ENCODE peak calls at places on chromosomes 1 and 21, in nine cellular contexts. M is tibial nerve, B is left ventricle myocardium inferior, K is neural progenitor cell, N is PC-9, O is mesendoderm, I is hepatocyte, T is IMR-90, X is trophoblast cell. V is an unnamed sample. For H3K4me1, the result is how much of the 10 kb centered on the place peaks cover.

GRCh38 chr1:56255516-56256181 is 323.7 kb downstream of the PLPP3 start:
- DNase-seq in B (peak), N (no peak), O (no peak), T (peak), M (peak), K (no peak), I (peak), X (peak), V (peak)

GRCh38 chr1:38137164-38137563 is 90.6 kb upstream of the POU3F1 start:
- DNase-seq in I (no peak), K (no peak), N (no peak), O (no peak), X (no peak), M (no peak), B (no peak), T (no peak), V (no peak)

GRCh38 chr1:94094466-94095111 is 26.4 kb downstream of the ABCA4 start:
- DNase-seq in K (no peak), O (peak), X (no peak), B (peak), M (peak), N (no peak), I (peak), T (peak), V (peak)

GRCh38 chr1:15997637-15998280 is 6.3 kb upstream of the SRARP start:
- DNase-seq in N (no peak), M (no peak), K (no peak), I (no peak), X (peak), B (no peak), O (no peak), T (no peak), V (no peak)

GRCh38 chr1:162696286-162696862 is 64.1 kb downstream of the DDR2 start:
- DNase-seq in B (peak), K (peak), I (peak), T (peak), O (peak), X (no peak), N (peak), M (peak), V (peak)

GRCh38 chr1:63321788-63322247 is 549 bp upstream of the FOXD3 start:
- DNase-seq in X (no peak), N (no peak), O (peak), I (no peak), M (no peak), T (no peak), B (no peak), K (peak), V (no peak)

GRCh38 chr1:167090289-167090942 is at the start of gene GPA33:
- DNase-seq in B (no peak), M (no peak), T (no peak), K (no peak), I (peak), X (no peak), O (no peak), N (no peak), V (no peak)

GRCh38 chr1:232553809-232554208 is 76.1 kb downstream of the SIPA1L2 start:
- DNase-seq in N (no peak), T (peak), B (no peak), M (no peak), X (no peak), I (no peak), O (no peak), K (no peak), V (no peak)

GRCh38 chr1:7594714-7595295 is 176.3 kb upstream of the VAMP3 start:
- DNase-seq in I (no peak), T (no peak), X (no peak), M (no peak), K (no peak), N (no peak), B (no peak), O (no peak), V (no peak)

GRCh38 chr21:32424674-32425073 is 12.2 kb downstream of the EVA1C start:
- DNase-seq in X (no peak), M (no peak), I (no peak), N (no peak), T (no peak), O (no peak), B (no peak), K (no peak), V (no peak)

GRCh38 chr1:187063271-187063670 is 234.5 kb downstream of the PLA2G4A start:
- DNase-seq in I (no peak), X (no peak), N (no peak), K (no peak), O (no peak), B (no peak), T (no peak), M (no peak), V (no peak)

GRCh38 chr1:59422921-59423575 is 126.2 kb downstream of the FGGY start:
- DNase-seq in X (no peak), N (no peak), M (peak), K (no peak), O (no peak), B (peak), I (peak), T (no peak), V (peak)

GRCh38 chr1:174968750-174969244 is 30.9 kb upstream of the CACYBP start:
- DNase-seq in I (no peak), T (peak), B (no peak), M (no peak), K (no peak), X (peak), O (no peak), N (peak), V (no peak)
- H3K27ac ChIP-seq in I (peak), T (no peak), B (no peak), M (no peak), K (no peak), X (peak), O (no peak), N (peak), V (peak)

GRCh38 chr1:228863776-228864175 is 128.5 kb downstream of the RHOU start:
- DNase-seq in T (no peak), O (no peak), B (no peak), K (no peak), X (no peak), N (no peak), I (no peak), M (no peak), V (no peak)
- H3K4me1 ChIP-seq in T (under half), O (under half), B (under half), K (under half), X (under half), N (under half), I (half or more), M (under half), V (under half)

GRCh38 chr1:67415041-67415440 is 15.2 kb downstream of the SERBP1 start:
- DNase-seq in K (no peak), M (no peak), I (no peak), N (no peak), B (no peak), O (no peak), X (no peak), T (no peak), V (no peak)
- H3K27ac ChIP-seq in K (no peak), M (no peak), I (no peak), N (no peak), B (no peak), O (no peak), X (no peak), T (no peak), V (no peak)

GRCh38 chr1:198622532-198623218 is 16.2 kb upstream of the PTPRC start:
- DNase-seq in N (no peak), I (no peak), X (no peak), K (no peak), M (no peak), O (no peak), T (no peak), B (no peak), V (no peak)

GRCh38 chr1:198623920-198624647 is 14.8 kb upstream of the PTPRC start:
- DNase-seq in O (no peak), N (no peak), T (peak), B (no peak), K (no peak), M (no peak), I (no peak), X (no peak), V (no peak)

GRCh38 chr1:198627436-198628063 is 11.3 kb upstream of the PTPRC start:
- DNase-seq in M (no peak), O (no peak), T (no peak), I (no peak), N (no peak), K (no peak), B (no peak), X (no peak), V (no peak)

GRCh38 chr1:198620951-198621824 is 17.7 kb upstream of the PTPRC start:
- DNase-seq in N (no peak), X (peak), M (no peak), O (no peak), B (no peak), I (no peak), T (no peak), K (no peak), V (peak)

DNA sequence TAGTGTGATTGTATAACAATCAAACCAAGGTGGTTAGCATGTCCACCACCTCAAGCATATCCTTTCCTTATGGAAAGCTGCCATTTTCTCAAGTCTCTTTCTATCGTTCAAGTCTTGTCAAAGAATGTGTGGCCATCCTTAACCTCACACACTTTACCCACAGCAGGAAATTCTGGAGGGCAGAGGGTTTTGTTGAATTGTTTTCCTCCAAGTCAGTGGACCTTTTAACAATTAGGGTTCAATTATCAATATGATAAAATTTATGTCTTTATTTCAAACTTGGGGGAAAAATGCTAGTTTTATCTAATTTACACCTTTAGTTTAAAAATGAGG is 14.2 kb upstream of the PTPRC start:
- DNase-seq in T (no peak), K (no peak), I (no peak), N (no peak), O (no peak), B (no peak), X (no peak), M (no peak), V (no peak)
- H3K4me1 ChIP-seq in T (under half), K (under half), I (under half), N (under half), O (under half), B (under half), X (under half), M (under half), V (under half)

GRCh38 chr1:54886724-54887664 is at the start of gene DHCR24:
- DNase-seq in K (peak), I (peak), B (peak), O (peak), T (peak), M (peak), N (peak), X (peak), V (peak)
- H3K27ac ChIP-seq in K (peak), I (peak), B (peak), O (peak), T (peak), M (peak), N (peak), X (peak), V (peak)

DNA sequence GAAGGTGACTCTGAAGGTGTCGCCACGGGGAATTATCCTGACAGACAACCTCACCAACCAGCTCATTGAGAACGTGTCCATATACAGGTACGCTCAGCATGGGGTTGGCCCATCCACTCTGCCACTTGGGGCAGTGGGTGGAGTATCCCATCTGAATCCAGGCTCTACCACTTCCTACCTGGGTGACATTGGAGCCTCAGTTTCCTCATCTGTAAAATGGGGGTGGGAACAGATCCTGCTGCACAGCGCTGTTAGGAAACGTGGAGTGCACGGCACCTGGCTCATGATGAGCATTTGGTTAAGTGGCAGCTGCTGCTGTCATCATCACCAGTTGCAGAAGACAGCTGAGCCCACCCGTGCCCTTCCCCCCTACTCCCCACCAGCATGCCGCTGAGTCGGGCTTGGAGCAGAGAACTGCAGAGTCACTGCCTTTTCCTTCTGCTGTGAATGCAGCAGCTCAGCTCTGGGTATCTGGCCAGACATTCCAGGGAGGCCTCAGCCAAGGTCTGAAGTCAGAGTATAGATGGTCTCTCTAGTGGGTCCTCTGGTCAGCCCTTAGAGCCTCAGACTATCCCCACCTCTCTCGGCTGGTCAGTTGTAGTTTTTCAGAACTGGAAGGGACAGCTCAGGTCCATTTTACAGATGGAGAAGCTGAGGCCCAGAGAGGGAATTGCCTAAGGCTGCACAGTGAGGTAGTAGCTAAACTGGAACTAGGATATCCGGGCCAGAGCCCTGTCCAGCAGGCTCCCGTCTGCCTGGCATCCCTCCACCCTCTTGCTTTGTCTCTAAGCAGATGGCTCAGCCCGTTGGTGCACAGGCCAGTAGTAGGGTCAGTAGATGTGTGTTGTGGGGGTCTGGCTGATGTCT is 11.7 kb downstream of the LDLRAP1 start:
- DNase-seq in N (no peak), M (no peak), B (no peak), O (no peak), K (no peak), T (peak), X (no peak), I (no peak), V (peak)
- H3K4me1 ChIP-seq in N (under half), M (under half), B (half or more), O (under half), K (under half), T (under half), X (under half), I (under half), V (half or more)

GRCh38 chr1:29835486-29836273 is 599.4 kb downstream of the PTPRU start:
- DNase-seq in I (no peak), N (no peak), K (no peak), O (no peak), T (no peak), X (no peak), M (no peak), B (no peak), V (no peak)
- H3K27ac ChIP-seq in I (no peak), N (no peak), K (no peak), O (no peak), T (no peak), X (no peak), M (no peak), B (no peak), V (no peak)

DNA sequence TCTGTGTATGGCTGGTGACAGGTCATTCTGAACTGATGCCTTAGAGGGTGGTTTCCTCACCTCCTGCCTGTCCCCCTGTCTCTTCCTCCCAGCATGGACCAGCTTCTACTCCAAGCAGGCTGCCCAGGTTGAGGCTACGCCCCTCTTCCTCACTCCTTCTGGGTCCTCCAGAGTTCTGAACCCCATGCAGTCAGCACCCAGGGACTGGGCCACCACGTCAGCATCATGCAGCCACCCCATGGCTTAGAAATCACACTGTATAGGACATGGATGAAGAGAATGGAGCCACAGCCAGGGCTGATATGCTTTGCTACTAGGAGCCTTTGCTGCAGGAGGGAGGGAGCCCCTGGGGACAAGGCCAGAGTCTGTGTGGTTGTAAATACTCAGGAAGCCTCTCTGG is 8.3 kb downstream of the FOXO6 start:
- DNase-seq in I (no peak), B (no peak), T (no peak), O (no peak), X (no peak), N (no peak), K (no peak), M (no peak), V (no peak)
- H3K4me1 ChIP-seq in I (under half), B (half or more), T (under half), O (under half), X (under half), N (under half), K (under half), M (under half), V (under half)